ENCODE peak calls at places on chromosomes 12 and 14, in nine cellular contexts. F is GM12878, E is mammary epithelial cell, G is GM23248, L is fibroblast of lung, A is H9, S is PC-9, J is OCI-LY7, R is astrocyte. Q is an unnamed sample.

GRCh38 chr14:78714722-78715121 is 544.5 kb downstream of the NRXN3 start:
- DNase-seq in S (no peak), G (no peak), F (no peak), L (no peak), J (no peak), A (no peak), R (no peak), E (no peak), Q (no peak)

GRCh38 chr12:29516431-29516875 is 19.0 kb upstream of the OVCH1 start:
- DNase-seq in L (peak), G (peak), F (no peak), S (no peak), R (peak), J (no peak), E (peak), A (no peak), Q (no peak)

GRCh38 chr14:23653046-23653445 is 16.9 kb downstream of the DHRS2 start:
- DNase-seq in J (no peak), E (no peak), F (no peak), L (no peak), A (no peak), R (no peak), G (no peak), S (no peak), Q (no peak)

GRCh38 chr12:122503783-122504590 is 3.3 kb upstream of the ZCCHC8 start:
- DNase-seq in R (no peak), S (no peak), L (no peak), E (no peak), F (no peak), G (no peak), J (no peak), A (no peak), Q (no peak)

GRCh38 chr12:124328116-124328515 is 33.2 kb downstream of the RFLNA start:
- DNase-seq in R (no peak), S (no peak), L (no peak), J (no peak), F (no peak), A (no peak), E (no peak), G (no peak), Q (no peak)

GRCh38 chr14:86777950-86778602 is 1214.9 kb downstream of the GALC start:
- DNase-seq in G (no peak), A (no peak), E (peak), R (peak), S (no peak), J (no peak), L (peak), F (no peak), Q (no peak)

GRCh38 chr14:74126315-74126714 is 41.6 kb downstream of the LIN52 start:
- DNase-seq in E (no peak), R (no peak), F (no peak), L (no peak), J (no peak), A (no peak), G (no peak), S (no peak), Q (no peak)

GRCh38 chr12:8844665-8845064 is 22.2 kb downstream of the A2ML1 start:
- DNase-seq in F (no peak), E (no peak), S (no peak), A (no peak), L (peak), J (no peak), G (no peak), R (peak), Q (no peak)

GRCh38 chr12:109571773-109572505 is 1.4 kb downstream of the MMAB start:
- DNase-seq in A (no peak), E (no peak), J (no peak), G (no peak), R (no peak), S (no peak), F (no peak), L (no peak), Q (no peak)

GRCh38 chr14:75222208-75222701 is 45.8 kb upstream of the TMED10 start:
- DNase-seq in A (peak), R (peak), F (peak), E (peak), S (peak), G (peak), J (peak), L (peak), Q (peak)

GRCh38 chr12:10392394-10392930 is 2.6 kb upstream of the KLRK1 start:
- DNase-seq in R (peak), E (peak), J (peak), F (peak), A (no peak), L (peak), G (peak), S (peak), Q (peak)

GRCh38 chr12:126926023-126926600 is 1340.9 kb upstream of the TMEM132C start:
- DNase-seq in R (no peak), A (no peak), J (peak), L (no peak), G (peak), E (peak), S (no peak), F (peak), Q (no peak)

GRCh38 chr12:130401703-130402102 is 64.0 kb downstream of the PIWIL1 start:
- DNase-seq in F (no peak), A (no peak), E (no peak), L (no peak), J (no peak), R (no peak), S (no peak), G (no peak), Q (no peak)

GRCh38 chr14:49992901-49993335 is 100.0 kb downstream of the ARF6 start:
- DNase-seq in F (peak), S (no peak), L (peak), A (no peak), G (peak), E (no peak), J (no peak), R (peak), Q (no peak)

GRCh38 chr14:55237999-55238680 is 33.1 kb upstream of the FBXO34 start:
- DNase-seq in L (no peak), F (no peak), R (no peak), S (no peak), A (no peak), J (no peak), E (no peak), G (no peak), Q (no peak)

GRCh38 chr12:55931317-55931779 is 386 bp downstream of the DGKA start:
- DNase-seq in J (no peak), L (no peak), R (no peak), A (no peak), E (no peak), F (no peak), S (no peak), G (peak), Q (peak)

GRCh38 chr12:53452159-53453077 is 516 bp downstream of the PCBP2 start:
- DNase-seq in G (peak), A (peak), S (peak), F (no peak), R (peak), L (peak), J (peak), E (peak), Q (peak)

GRCh38 chr12:62656576-62657362 is 190.1 kb downstream of the MON2 start:
- DNase-seq in F (no peak), G (no peak), L (no peak), R (no peak), A (peak), S (no peak), E (no peak), J (no peak), Q (no peak)

GRCh38 chr14:105029402-105029801 is 8.5 kb upstream of the CDCA4 start:
- DNase-seq in E (no peak), S (no peak), F (no peak), G (no peak), J (no peak), R (no peak), L (no peak), A (no peak), Q (no peak)

GRCh38 chr12:48197967-48198618 is 5.0 kb downstream of the OR10AD1 start:
- DNase-seq in A (peak), J (peak), G (peak), R (peak), E (peak), F (peak), L (peak), S (peak), Q (peak)

GRCh38 chr12:28443337-28443736 is 253.1 kb downstream of the CCDC91 start:
- DNase-seq in L (no peak), J (no peak), E (no peak), G (no peak), F (no peak), S (no peak), A (no peak), R (no peak), Q (no peak)

GRCh38 chr12:80917651-80918050 is 20.1 kb downstream of the LIN7A start:
- DNase-seq in J (no peak), L (no peak), F (no peak), R (no peak), E (no peak), S (no peak), A (no peak), G (no peak), Q (no peak)

GRCh38 chr12:27344246-27344645 is 11.6 kb downstream of the BMAL2 start:
- DNase-seq in R (no peak), L (no peak), E (peak), A (no peak), G (peak), F (no peak), S (peak), J (no peak), Q (no peak)

DNA sequence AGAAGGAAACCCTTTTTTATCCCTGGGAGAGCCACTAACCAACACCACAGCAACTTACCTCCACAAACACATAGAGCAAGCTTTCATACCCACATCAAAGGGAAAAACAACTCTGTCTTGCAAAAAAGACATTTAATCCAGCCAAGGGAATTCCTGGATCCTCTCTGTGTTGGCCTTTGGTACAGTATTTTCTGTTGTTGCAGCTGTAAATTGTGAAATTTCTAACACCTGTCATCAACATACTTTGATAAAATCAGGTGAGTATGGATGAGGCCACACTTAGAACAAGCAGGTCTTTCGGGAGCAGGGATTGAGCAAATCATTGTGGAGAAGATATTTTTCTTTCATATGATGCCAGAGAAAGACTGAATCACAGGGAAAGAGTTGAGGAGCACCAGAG is 89.3 kb downstream of the SPTSSA start:
- DNase-seq in R (no peak), F (no peak), G (no peak), A (no peak), L (no peak), E (peak), J (no peak), S (no peak), Q (no peak)
- H2AFZ ChIP-seq in R (no peak), F (no peak), G (no peak), A (no peak), L (no peak), E (no peak), J (no peak), S (no peak), Q (no peak)

GRCh38 chr12:46370792-46371717 is 1.5 kb downstream of the SLC38A2 start:
- DNase-seq in A (peak), L (peak), J (peak), R (peak), F (no peak), S (peak), G (peak), E (peak), Q (peak)
- H2AFZ ChIP-seq in A (no peak), L (no peak), J (peak), R (no peak), F (peak), S (no peak), G (no peak), E (no peak), Q (no peak)

DNA sequence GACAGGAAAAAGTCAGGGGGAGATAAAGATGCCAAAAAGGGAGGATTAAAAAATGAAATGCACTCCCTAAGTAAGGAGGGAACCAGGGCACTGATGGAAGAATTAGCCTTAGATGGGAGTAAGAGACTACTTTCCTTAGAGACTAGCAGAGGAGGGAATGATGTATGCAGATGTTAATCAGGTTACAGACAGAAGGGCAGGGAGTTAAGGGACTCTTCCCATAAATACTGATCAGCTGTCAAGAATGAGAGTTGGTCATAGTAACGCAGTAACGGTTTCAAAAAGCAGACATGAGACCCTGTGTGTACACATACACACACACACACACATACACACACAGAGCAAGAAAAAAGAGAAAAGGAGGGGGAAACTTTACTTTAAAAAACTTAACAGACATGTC is 93.4 kb downstream of the PHLDA1 start:
- DNase-seq in J (no peak), E (no peak), L (peak), G (no peak), S (no peak), A (no peak), R (no peak), F (no peak), Q (no peak)
- H2AFZ ChIP-seq in J (no peak), E (no peak), L (peak), G (no peak), S (no peak), A (no peak), R (no peak), F (no peak), Q (no peak)

GRCh38 chr12:68899251-68899771 is 33.7 kb downstream of the CPM start:
- DNase-seq in E (peak), S (no peak), G (peak), A (no peak), R (peak), F (no peak), J (no peak), L (peak), Q (no peak)
- H2AFZ ChIP-seq in E (no peak), S (no peak), G (no peak), A (no peak), R (no peak), F (no peak), J (no peak), L (no peak), Q (no peak)

GRCh38 chr14:101857226-101857625 is 95.7 kb downstream of the PPP2R5C start:
- DNase-seq in F (no peak), J (no peak), G (no peak), L (no peak), R (no peak), S (no peak), A (peak), E (no peak), Q (no peak)
- H2AFZ ChIP-seq in F (no peak), J (no peak), G (no peak), L (no peak), R (no peak), S (no peak), A (no peak), E (no peak), Q (no peak)

DNA sequence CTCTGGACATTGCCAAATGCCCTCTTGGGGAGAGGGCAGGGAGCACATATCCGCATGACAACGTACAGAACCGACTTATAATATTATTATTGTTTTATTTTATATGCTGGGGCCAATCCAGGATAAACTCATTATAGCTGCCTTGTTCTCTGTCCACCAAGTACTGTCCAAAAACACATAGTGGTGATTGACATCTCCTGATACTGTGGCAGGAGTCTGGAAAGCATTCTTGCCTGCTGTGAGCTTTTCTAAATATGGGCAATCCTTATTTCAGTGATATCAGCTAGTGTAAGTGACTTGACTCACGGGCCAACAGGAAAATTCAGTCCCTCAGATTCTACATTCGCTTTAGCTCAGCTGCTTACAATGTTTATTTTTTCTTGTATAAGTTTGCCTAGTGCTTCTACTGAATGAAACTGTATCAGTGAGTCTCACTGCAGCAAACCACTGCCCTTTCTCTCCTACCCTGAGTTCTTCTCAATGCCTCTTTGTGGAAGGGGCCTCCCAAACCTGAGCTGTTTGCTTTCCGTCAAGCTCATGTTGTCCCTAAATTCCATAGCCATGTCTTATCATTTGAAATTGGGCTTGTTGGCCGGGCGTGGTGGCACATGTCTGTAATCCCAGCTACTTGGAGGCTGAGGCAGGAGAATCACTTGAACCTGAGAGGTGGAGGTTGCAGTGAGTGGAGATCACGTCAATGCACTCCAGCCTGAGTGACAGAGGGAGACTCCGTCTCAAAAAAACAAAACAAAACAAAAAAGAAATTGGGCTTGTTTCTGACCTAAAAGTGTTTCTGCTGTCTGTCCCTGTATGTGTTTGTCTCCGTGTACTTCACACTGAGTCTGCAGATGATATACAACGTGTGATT is 1.6 kb upstream of the CSRP2 start:
- DNase-seq in R (no peak), S (no peak), G (no peak), E (no peak), J (no peak), F (no peak), A (no peak), L (peak), Q (no peak)
- H2AFZ ChIP-seq in R (no peak), S (no peak), G (peak), E (peak), J (no peak), F (no peak), A (no peak), L (peak), Q (peak)

DNA sequence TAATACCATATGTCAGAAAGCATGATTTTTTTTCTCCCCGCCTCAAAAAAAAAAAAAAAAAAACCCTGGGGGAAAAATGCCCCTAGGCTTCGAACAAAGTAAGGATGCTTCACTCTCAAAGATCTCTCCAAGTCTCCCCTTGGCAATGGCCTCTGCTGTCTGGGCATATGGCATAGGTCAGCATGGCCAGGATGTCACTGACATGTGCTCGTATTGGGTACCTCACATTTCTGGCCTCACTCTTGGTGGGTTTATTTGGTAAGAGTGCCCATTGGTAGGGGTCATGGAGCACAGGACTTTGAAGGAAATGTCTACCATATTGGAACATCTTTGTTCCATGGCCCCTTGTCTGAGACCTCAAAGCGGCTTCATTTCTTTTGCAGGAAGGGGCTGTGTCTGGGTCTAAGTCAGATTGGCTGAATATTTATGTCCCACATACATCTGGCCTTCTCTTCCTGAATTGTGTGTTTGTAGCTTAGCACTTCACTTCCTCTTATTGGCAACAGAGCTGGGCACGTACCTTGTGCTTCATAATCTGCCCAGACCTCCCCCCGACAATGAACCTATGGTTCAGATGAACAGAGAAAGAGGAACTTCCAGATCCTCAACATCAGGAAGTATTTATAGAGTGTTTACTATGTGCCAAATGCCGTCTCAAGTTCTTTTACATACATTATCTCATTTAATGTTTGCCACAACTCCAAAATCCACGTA is 36.3 kb upstream of the OAS1 start:
- DNase-seq in J (peak), L (no peak), G (no peak), A (no peak), E (no peak), S (no peak), F (no peak), R (no peak), Q (no peak)
- H2AFZ ChIP-seq in J (peak), L (no peak), G (no peak), A (no peak), E (no peak), S (no peak), F (no peak), R (no peak), Q (no peak)

Q was measured in osteoblast.